ENCODE peak calls at places on chromosomes 4 and X, in nine cellular contexts. One of them, this sample, is unnamed.

GRCh38 chr4:158280856-158281255 is 70.6 kb downstream of the TMEM144 start:
- DNase-seq in heart left ventricle: no peak
- DNase-seq in AG04449: no peak
- DNase-seq in HL-60: no peak
- DNase-seq in glutamatergic neuron: no peak
- DNase-seq in breast epithelium: no peak
- DNase-seq in fibroblast of lung: no peak
- DNase-seq in PC-9: no peak
- DNase-seq in astrocyte of the spinal cord: no peak
- DNase-seq in this sample: peak

GRCh38 chr4:78410651-78411050 is 140.9 kb upstream of the ANXA3 start:
- DNase-seq in heart left ventricle: no peak
- DNase-seq in AG04449: no peak
- DNase-seq in HL-60: no peak
- DNase-seq in glutamatergic neuron: no peak
- DNase-seq in breast epithelium: no peak
- DNase-seq in fibroblast of lung: no peak
- DNase-seq in PC-9: no peak
- DNase-seq in astrocyte of the spinal cord: no peak
- DNase-seq in this sample: no peak

GRCh38 chr4:14254252-14254651 is 626.7 kb upstream of the BOD1L1 start:
- DNase-seq in heart left ventricle: no peak
- DNase-seq in AG04449: no peak
- DNase-seq in HL-60: no peak
- DNase-seq in glutamatergic neuron: peak
- DNase-seq in breast epithelium: no peak
- DNase-seq in fibroblast of lung: peak
- DNase-seq in PC-9: peak
- DNase-seq in astrocyte of the spinal cord: peak
- DNase-seq in this sample: peak

GRCh38 chrX:13467243-13467642 is 102.2 kb upstream of the EGFL6 start:
- DNase-seq in heart left ventricle: no peak
- DNase-seq in AG04449: no peak
- DNase-seq in HL-60: no peak
- DNase-seq in glutamatergic neuron: no peak
- DNase-seq in breast epithelium: no peak
- DNase-seq in fibroblast of lung: no peak
- DNase-seq in PC-9: no peak
- DNase-seq in astrocyte of the spinal cord: no peak
- DNase-seq in this sample: no peak

GRCh38 chrX:74343327-74343969 is 39.5 kb downstream of the ZCCHC13 start:
- DNase-seq in heart left ventricle: no peak
- DNase-seq in AG04449: no peak
- DNase-seq in HL-60: peak
- DNase-seq in glutamatergic neuron: no peak
- DNase-seq in breast epithelium: no peak
- DNase-seq in fibroblast of lung: no peak
- DNase-seq in PC-9: no peak
- DNase-seq in astrocyte of the spinal cord: no peak
- DNase-seq in this sample: no peak

GRCh38 chr4:3346146-3346545 is 53.3 kb downstream of the RGS12 start:
- DNase-seq in heart left ventricle: no peak
- DNase-seq in AG04449: peak
- DNase-seq in HL-60: peak
- DNase-seq in glutamatergic neuron: no peak
- DNase-seq in breast epithelium: no peak
- DNase-seq in fibroblast of lung: peak
- DNase-seq in PC-9: peak
- DNase-seq in astrocyte of the spinal cord: peak
- DNase-seq in this sample: peak

GRCh38 chr4:89784686-89785227 is 52.2 kb downstream of the SNCA start:
- DNase-seq in heart left ventricle: no peak
- DNase-seq in AG04449: no peak
- DNase-seq in HL-60: no peak
- DNase-seq in glutamatergic neuron: no peak
- DNase-seq in breast epithelium: no peak
- DNase-seq in fibroblast of lung: no peak
- DNase-seq in PC-9: no peak
- DNase-seq in astrocyte of the spinal cord: no peak
- DNase-seq in this sample: no peak

GRCh38 chrX:153938226-153938786 is 3.5 kb upstream of the NAA10 start:
- DNase-seq in heart left ventricle: no peak
- DNase-seq in AG04449: no peak
- DNase-seq in HL-60: no peak
- DNase-seq in glutamatergic neuron: no peak
- DNase-seq in breast epithelium: no peak
- DNase-seq in fibroblast of lung: no peak
- DNase-seq in PC-9: no peak
- DNase-seq in astrocyte of the spinal cord: no peak
- DNase-seq in this sample: no peak

GRCh38 chrX:69163936-69164741 is 1.1 kb downstream of the PJA1 start:
- DNase-seq in heart left ventricle: no peak
- DNase-seq in AG04449: no peak
- DNase-seq in HL-60: no peak
- DNase-seq in glutamatergic neuron: peak
- DNase-seq in breast epithelium: no peak
- DNase-seq in fibroblast of lung: no peak
- DNase-seq in PC-9: no peak
- DNase-seq in astrocyte of the spinal cord: no peak
- DNase-seq in this sample: peak

GRCh38 chr4:171612907-171613306 is 200.3 kb upstream of the GALNTL6 start:
- DNase-seq in heart left ventricle: no peak
- DNase-seq in AG04449: no peak
- DNase-seq in HL-60: no peak
- DNase-seq in glutamatergic neuron: no peak
- DNase-seq in breast epithelium: no peak
- DNase-seq in fibroblast of lung: no peak
- DNase-seq in PC-9: no peak
- DNase-seq in astrocyte of the spinal cord: no peak
- DNase-seq in this sample: no peak

GRCh38 chr4:113673450-113673849 is 88.1 kb downstream of the CAMK2D start:
- DNase-seq in heart left ventricle: no peak
- DNase-seq in AG04449: no peak
- DNase-seq in HL-60: no peak
- DNase-seq in glutamatergic neuron: no peak
- DNase-seq in breast epithelium: no peak
- DNase-seq in fibroblast of lung: no peak
- DNase-seq in PC-9: no peak
- DNase-seq in astrocyte of the spinal cord: no peak
- DNase-seq in this sample: no peak

GRCh38 chr4:88448905-88449689 is 7.8 kb upstream of the HERC5 start:
- DNase-seq in heart left ventricle: no peak
- DNase-seq in AG04449: no peak
- DNase-seq in HL-60: no peak
- DNase-seq in glutamatergic neuron: no peak
- DNase-seq in breast epithelium: no peak
- DNase-seq in fibroblast of lung: no peak
- DNase-seq in PC-9: no peak
- DNase-seq in astrocyte of the spinal cord: no peak
- DNase-seq in this sample: no peak

GRCh38 chr4:84719115-84719514 is 136.2 kb downstream of the CDS1 start:
- DNase-seq in heart left ventricle: no peak
- DNase-seq in AG04449: no peak
- DNase-seq in HL-60: no peak
- DNase-seq in glutamatergic neuron: no peak
- DNase-seq in breast epithelium: no peak
- DNase-seq in fibroblast of lung: no peak
- DNase-seq in PC-9: no peak
- DNase-seq in astrocyte of the spinal cord: no peak
- DNase-seq in this sample: no peak

GRCh38 chr4:1989533-1990347 is 19.0 kb downstream of the NELFA start:
- DNase-seq in heart left ventricle: no peak
- DNase-seq in AG04449: no peak
- DNase-seq in HL-60: no peak
- DNase-seq in glutamatergic neuron: no peak
- DNase-seq in breast epithelium: no peak
- DNase-seq in fibroblast of lung: no peak
- DNase-seq in PC-9: no peak
- DNase-seq in astrocyte of the spinal cord: no peak
- DNase-seq in this sample: no peak

GRCh38 chr4:1207603-1208265 is 35.4 kb upstream of the SPON2 start:
- DNase-seq in heart left ventricle: peak
- DNase-seq in AG04449: no peak
- DNase-seq in HL-60: no peak
- DNase-seq in glutamatergic neuron: peak
- DNase-seq in breast epithelium: peak
- DNase-seq in fibroblast of lung: peak
- DNase-seq in PC-9: no peak
- DNase-seq in astrocyte of the spinal cord: peak
- DNase-seq in this sample: peak

GRCh38 chr4:169311643-169312365 is 41.0 kb upstream of the SH3RF1 start:
- DNase-seq in heart left ventricle: no peak
- DNase-seq in AG04449: no peak
- DNase-seq in HL-60: peak
- DNase-seq in glutamatergic neuron: peak
- DNase-seq in breast epithelium: no peak
- DNase-seq in fibroblast of lung: peak
- DNase-seq in PC-9: no peak
- DNase-seq in astrocyte of the spinal cord: peak
- DNase-seq in this sample: peak

GRCh38 chr4:155999743-156000142 is 46.1 kb upstream of the CTSO start:
- DNase-seq in heart left ventricle: peak
- DNase-seq in AG04449: no peak
- DNase-seq in HL-60: no peak
- DNase-seq in glutamatergic neuron: peak
- DNase-seq in breast epithelium: no peak
- DNase-seq in fibroblast of lung: peak
- DNase-seq in PC-9: no peak
- DNase-seq in astrocyte of the spinal cord: peak
- DNase-seq in this sample: no peak
- TF ChIP-seq CTCF in heart left ventricle: peak
- TF ChIP-seq CTCF in AG04449: no peak
- TF ChIP-seq CTCF in HL-60: no peak
- TF ChIP-seq CTCF in glutamatergic neuron: peak
- TF ChIP-seq CTCF in breast epithelium: no peak
- TF ChIP-seq CTCF in fibroblast of lung: no peak
- TF ChIP-seq CTCF in PC-9: no peak
- TF ChIP-seq CTCF in astrocyte of the spinal cord: peak
- TF ChIP-seq CTCF in this sample: peak

DNA sequence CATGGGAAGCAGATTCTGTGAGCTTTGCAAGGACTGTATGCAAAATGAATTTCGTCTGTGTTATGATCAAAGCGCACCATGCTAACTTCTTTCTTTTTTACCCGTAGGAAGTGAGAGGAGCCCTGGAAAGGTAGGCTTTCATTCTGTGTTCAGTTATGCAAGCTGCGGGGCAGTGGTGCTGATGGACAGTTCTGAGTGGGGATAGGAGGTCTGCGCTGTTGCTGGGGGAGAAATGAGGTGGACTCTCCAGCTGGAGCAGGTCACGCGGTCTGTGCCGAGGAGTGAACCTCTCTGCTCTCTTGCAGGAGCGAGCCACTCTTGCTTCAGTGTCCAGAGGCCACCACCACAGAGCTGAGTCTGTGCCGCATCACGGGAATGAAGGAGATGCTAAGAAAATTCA is 4.5 kb downstream of the TRIML1 start:
- DNase-seq in heart left ventricle: no peak
- DNase-seq in AG04449: no peak
- DNase-seq in HL-60: no peak
- DNase-seq in glutamatergic neuron: no peak
- DNase-seq in breast epithelium: no peak
- DNase-seq in fibroblast of lung: no peak
- DNase-seq in PC-9: no peak
- DNase-seq in astrocyte of the spinal cord: no peak
- DNase-seq in this sample: no peak
- TF ChIP-seq CTCF in heart left ventricle: no peak
- TF ChIP-seq CTCF in AG04449: no peak
- TF ChIP-seq CTCF in HL-60: no peak
- TF ChIP-seq CTCF in glutamatergic neuron: no peak
- TF ChIP-seq CTCF in breast epithelium: no peak
- TF ChIP-seq CTCF in fibroblast of lung: no peak
- TF ChIP-seq CTCF in PC-9: no peak
- TF ChIP-seq CTCF in astrocyte of the spinal cord: no peak
- TF ChIP-seq CTCF in this sample: no peak

DNA sequence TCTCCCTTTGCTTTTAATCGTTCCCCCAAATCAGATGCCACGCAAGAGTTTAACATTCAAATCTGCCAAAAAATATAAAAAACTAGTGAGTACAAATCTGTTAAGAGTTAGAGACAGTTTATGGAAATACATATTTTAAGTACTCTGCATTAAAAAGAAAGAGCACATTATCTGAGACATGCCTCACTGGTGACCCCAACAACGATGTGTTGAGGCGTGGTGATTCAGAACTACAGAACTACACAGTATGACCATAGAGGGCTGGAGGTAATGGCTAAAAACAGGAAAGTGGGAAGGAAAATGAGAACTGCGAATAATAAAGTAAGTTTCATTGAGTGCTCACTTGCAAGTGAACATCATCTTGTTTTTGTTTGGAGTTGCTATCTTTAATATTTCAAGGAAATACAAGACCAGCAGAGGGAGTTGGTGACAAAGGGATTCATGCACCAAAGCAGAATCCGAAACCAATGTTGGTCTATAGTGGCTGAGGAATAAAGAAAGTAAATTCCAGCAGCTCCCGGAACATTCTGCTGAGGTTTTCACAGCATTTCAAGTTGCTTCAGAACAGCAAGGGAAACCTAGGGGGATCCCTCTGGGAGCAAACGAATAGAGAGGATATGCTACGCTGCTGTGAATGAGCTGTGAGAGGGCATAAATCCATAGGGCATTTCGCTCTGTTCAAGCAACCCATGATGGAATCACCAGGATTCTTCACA is 92.2 kb downstream of the DCHS2 start:
- DNase-seq in heart left ventricle: no peak
- DNase-seq in AG04449: no peak
- DNase-seq in HL-60: no peak
- DNase-seq in glutamatergic neuron: no peak
- DNase-seq in breast epithelium: no peak
- DNase-seq in fibroblast of lung: peak
- DNase-seq in PC-9: peak
- DNase-seq in astrocyte of the spinal cord: peak
- DNase-seq in this sample: no peak
- TF ChIP-seq CTCF in heart left ventricle: peak
- TF ChIP-seq CTCF in AG04449: no peak
- TF ChIP-seq CTCF in HL-60: no peak
- TF ChIP-seq CTCF in glutamatergic neuron: peak
- TF ChIP-seq CTCF in breast epithelium: peak
- TF ChIP-seq CTCF in fibroblast of lung: peak
- TF ChIP-seq CTCF in PC-9: peak
- TF ChIP-seq CTCF in astrocyte of the spinal cord: peak
- TF ChIP-seq CTCF in this sample: peak

DNA sequence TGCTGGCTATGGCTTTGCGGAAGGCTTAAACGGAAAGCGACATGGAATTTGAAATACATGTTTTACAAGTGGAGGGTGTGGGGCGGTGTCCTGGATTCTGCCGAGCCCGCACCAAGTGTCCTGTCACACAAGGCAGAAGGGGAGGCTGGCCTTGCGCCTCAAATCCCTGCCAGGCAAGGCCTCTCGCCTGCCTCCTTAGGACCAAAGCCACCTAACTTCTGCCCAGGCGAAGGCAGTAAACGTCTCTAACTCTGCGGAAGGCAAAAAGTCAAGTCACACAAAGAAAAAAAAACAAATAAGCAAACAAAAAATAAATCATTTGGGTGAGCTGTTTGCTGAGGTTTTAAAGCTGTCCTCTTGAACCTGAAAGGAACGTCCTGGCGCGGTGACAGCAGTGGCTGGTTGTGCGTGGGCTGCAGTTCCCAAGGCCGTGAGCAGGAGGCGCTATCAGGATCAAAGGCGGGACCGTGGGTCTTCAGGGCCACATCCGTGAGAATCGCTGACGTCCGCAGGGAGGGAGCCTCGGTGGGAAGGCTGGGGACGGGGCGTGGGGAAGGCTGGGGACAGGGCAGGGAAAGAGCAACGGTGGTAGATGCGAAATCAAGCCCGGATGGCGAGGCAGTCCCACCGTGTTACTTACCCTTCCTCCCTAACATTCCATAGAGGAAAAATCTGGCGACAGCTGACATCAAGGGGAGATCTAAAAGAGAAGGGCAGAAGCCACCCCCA is 99.1 kb downstream of the TRAPPC11 start:
- DNase-seq in heart left ventricle: peak
- DNase-seq in AG04449: no peak
- DNase-seq in HL-60: no peak
- DNase-seq in glutamatergic neuron: peak
- DNase-seq in breast epithelium: peak
- DNase-seq in fibroblast of lung: peak
- DNase-seq in PC-9: no peak
- DNase-seq in astrocyte of the spinal cord: no peak
- DNase-seq in this sample: no peak
- TF ChIP-seq CTCF in heart left ventricle: peak
- TF ChIP-seq CTCF in AG04449: peak
- TF ChIP-seq CTCF in HL-60: no peak
- TF ChIP-seq CTCF in glutamatergic neuron: peak
- TF ChIP-seq CTCF in breast epithelium: no peak
- TF ChIP-seq CTCF in fibroblast of lung: peak
- TF ChIP-seq CTCF in PC-9: no peak
- TF ChIP-seq CTCF in astrocyte of the spinal cord: peak
- TF ChIP-seq CTCF in this sample: peak

This sample was measured in SK-N-SH.